ENCODE peak calls at places on chromosome 12, in ten cellular contexts. G, M, V, U, P, N, B, J, A and T are unnamed samples.

GRCh38 chr12:102917026-102917787 is at the start of gene PAH:
- DNase-seq in J (peak), U (peak), M (peak), A (no peak), G (no peak), N (no peak), V (peak), P (no peak), B (no peak), T (no peak)

GRCh38 chr12:57039016-57039798 is 10.7 kb downstream of the MYO1A start:
- DNase-seq in N (no peak), U (no peak), P (no peak), J (no peak), B (no peak), V (no peak), A (no peak), M (no peak), G (no peak), T (no peak)

GRCh38 chr12:6463211-6463610 is 7.3 kb downstream of the VAMP1 start:
- DNase-seq in V (no peak), U (no peak), M (no peak), P (no peak), J (no peak), B (no peak), N (no peak), A (no peak), G (no peak), T (no peak)

GRCh38 chr12:106248177-106248848 is 493 bp upstream of the CKAP4 start:
- DNase-seq in J (peak), V (peak), A (peak), P (peak), M (peak), G (peak), N (no peak), B (peak), U (peak), T (peak)

GRCh38 chr12:89194683-89195082 is 157.6 kb downstream of the DUSP6 start:
- DNase-seq in A (no peak), N (no peak), M (no peak), G (no peak), B (no peak), V (no peak), J (no peak), P (no peak), U (no peak), T (no peak)

GRCh38 chr12:123444396-123445026 is 8.0 kb upstream of the RILPL2 start:
- DNase-seq in N (no peak), V (no peak), J (no peak), A (no peak), B (peak), G (no peak), P (no peak), M (peak), U (no peak), T (peak)

GRCh38 chr12:13208533-13209278 is 12.2 kb downstream of the EMP1 start:
- DNase-seq in J (no peak), A (no peak), V (peak), N (no peak), B (peak), M (peak), P (no peak), U (no peak), G (no peak), T (no peak)

GRCh38 chr12:67025543-67026114 is 243.5 kb upstream of the CAND1 start:
- DNase-seq in B (peak), J (peak), P (no peak), M (peak), U (peak), G (peak), A (no peak), V (peak), N (peak), T (peak)

GRCh38 chr12:85390281-85390680 is 110.3 kb downstream of the ALX1 start:
- DNase-seq in N (no peak), G (no peak), M (no peak), V (no peak), A (no peak), U (no peak), B (no peak), J (no peak), P (no peak), T (no peak)

GRCh38 chr12:46664771-46665287 is 161.0 kb downstream of the SLC38A4 start:
- DNase-seq in N (no peak), A (no peak), U (no peak), P (no peak), G (no peak), B (peak), V (no peak), M (peak), J (no peak), T (peak)

GRCh38 chr12:16950041-16950677 is 344.2 kb upstream of the LMO3 start:
- DNase-seq in U (no peak), J (peak), A (no peak), N (no peak), V (no peak), G (no peak), B (no peak), P (no peak), M (peak), T (no peak)

GRCh38 chr12:5022465-5023061 is 21.1 kb upstream of the KCNA5 start:
- DNase-seq in J (peak), B (peak), P (no peak), V (peak), N (peak), G (no peak), A (no peak), U (peak), M (peak), T (peak)

GRCh38 chr12:19529933-19530630 is 90.8 kb downstream of the AEBP2 start:
- DNase-seq in N (no peak), G (no peak), J (no peak), P (no peak), M (peak), U (no peak), B (peak), A (no peak), V (no peak), T (peak)

GRCh38 chr12:110355080-110355479 is 48.4 kb downstream of the ANAPC7 start:
- DNase-seq in P (no peak), N (peak), A (no peak), M (peak), V (peak), B (no peak), G (no peak), J (no peak), U (peak), T (peak)

GRCh38 chr12:107779077-107779840 is 4.8 kb downstream of the ASCL4 start:
- DNase-seq in A (no peak), G (no peak), J (no peak), P (no peak), N (no peak), B (no peak), U (no peak), M (no peak), V (no peak), T (no peak)

GRCh38 chr12:18430425-18431048 is 169.2 kb downstream of the PIK3C2G start:
- DNase-seq in P (no peak), A (no peak), N (peak), M (peak), J (peak), U (peak), G (no peak), V (peak), B (peak), T (peak)

GRCh38 chr12:92275443-92276154 is 130.0 kb upstream of the BTG1 start:
- DNase-seq in U (no peak), P (no peak), B (no peak), M (no peak), N (no peak), J (no peak), A (no peak), G (no peak), V (no peak), T (no peak)

GRCh38 chr12:16555630-16556029 is 50.3 kb downstream of the LMO3 start:
- DNase-seq in A (no peak), V (no peak), U (no peak), P (no peak), M (no peak), J (no peak), G (no peak), B (peak), N (no peak), T (no peak)

GRCh38 chr12:116582610-116583009 is 23.4 kb downstream of the MAP1LC3B2 start:
- DNase-seq in U (no peak), G (no peak), M (peak), P (no peak), V (peak), B (peak), N (no peak), J (no peak), A (no peak), T (no peak)

GRCh38 chr12:26623136-26623535 is 209.9 kb downstream of the ITPR2 start:
- DNase-seq in J (no peak), N (no peak), A (no peak), U (no peak), M (no peak), G (no peak), B (no peak), V (no peak), P (no peak), T (no peak)

GRCh38 chr12:124923906-124924734 is 9.7 kb upstream of the UBC start:
- DNase-seq in A (no peak), J (peak), P (no peak), N (no peak), G (no peak), U (no peak), B (peak), M (no peak), V (no peak), T (peak)

GRCh38 chr12:57446292-57446960 is 8.7 kb upstream of the INHBE start:
- DNase-seq in M (no peak), N (no peak), V (no peak), P (no peak), B (no peak), U (no peak), J (no peak), G (no peak), A (no peak), T (no peak)

GRCh38 chr12:51822261-51822616 is 26.3 kb downstream of the FIGNL2 start:
- DNase-seq in A (no peak), N (no peak), V (no peak), U (no peak), J (no peak), B (no peak), G (no peak), M (no peak), P (no peak), T (no peak)

GRCh38 chr12:31772685-31773222 is 43.9 kb upstream of the AMN1 start:
- DNase-seq in M (no peak), P (no peak), U (no peak), V (no peak), G (no peak), B (no peak), J (no peak), N (no peak), A (no peak), T (no peak)

GRCh38 chr12:26277511-26278246 is 82.3 kb downstream of the SSPN start:
- DNase-seq in P (no peak), U (no peak), B (no peak), J (no peak), A (no peak), V (no peak), N (no peak), G (no peak), M (no peak), T (peak)

GRCh38 chr12:131459666-131460365 is 251.1 kb upstream of the SFSWAP start:
- DNase-seq in B (no peak), P (no peak), G (no peak), N (no peak), U (no peak), M (no peak), V (no peak), A (no peak), J (peak), T (no peak)

GRCh38 chr12:121087467-121088207 is 45.0 kb upstream of the P2RX7 start:
- DNase-seq in J (no peak), G (no peak), M (no peak), U (no peak), A (no peak), B (no peak), N (no peak), V (no peak), P (no peak), T (no peak)

GRCh38 chr12:202081-202731 is 11.8 kb downstream of the SLC6A12 start:
- DNase-seq in P (no peak), G (no peak), B (no peak), A (no peak), N (no peak), M (no peak), U (no peak), V (no peak), J (no peak), T (no peak)

GRCh38 chr12:120224304-120225199 is 23.6 kb upstream of the RPLP0 start:
- DNase-seq in B (peak), N (no peak), P (no peak), V (no peak), M (no peak), A (no peak), G (no peak), U (no peak), J (no peak), T (no peak)